ENCODE peak calls at places on chromosomes 13 and 19, in four cellular contexts. O is kidney, Q is AG10803, Z is GF-D8. P is an unnamed sample.

GRCh38 chr19:13639342-13639929 is 124.9 kb upstream of the MRI1 start:
- DNase-seq in Z (no peak), O (no peak), Q (no peak), P (no peak)

GRCh38 chr13:62014299-62014698 is 598.6 kb upstream of the PCDH20 start:
- DNase-seq in Z (no peak), O (no peak), Q (no peak), P (no peak)

GRCh38 chr13:45179428-45179827 is 21.4 kb downstream of the KCTD4 start:
- DNase-seq in Z (no peak), O (no peak), Q (no peak), P (no peak)

GRCh38 chr19:49327878-49328544 is 3.0 kb upstream of the SLC6A16 start:
- DNase-seq in Z (no peak), O (no peak), Q (peak), P (no peak)

GRCh38 chr19:13016628-13017305 is 21.5 kb downstream of the NFIX start:
- DNase-seq in Q (no peak), O (no peak), Z (no peak), P (peak)

GRCh38 chr19:19170053-19170945 is at the start of gene MEF2B:
- DNase-seq in Z (no peak), Q (peak), O (peak), P (peak)

GRCh38 chr13:41196620-41197019 is 2.3 kb upstream of the KBTBD7 start:
- DNase-seq in O (no peak), Q (no peak), Z (no peak), P (no peak)

GRCh38 chr19:17450264-17451075 is 2.0 kb upstream of the TMEM221 start:
- DNase-seq in Q (no peak), O (no peak), Z (peak), P (no peak)

GRCh38 chr19:34712606-34713261 is 21.3 kb upstream of the ZNF181 start:
- DNase-seq in Q (peak), Z (peak), O (no peak), P (peak)

GRCh38 chr13:90683711-90684131 is 663.8 kb upstream of the MIR17HG start:
- DNase-seq in Q (no peak), Z (no peak), O (no peak), P (no peak)

GRCh38 chr13:30111810-30112209 is 195.5 kb downstream of the KATNAL1 start:
- DNase-seq in Q (no peak), Z (no peak), O (no peak), P (no peak)

GRCh38 chr13:35995136-35995535 is 136.0 kb downstream of the DCLK1 start:
- DNase-seq in O (no peak), Q (peak), Z (no peak), P (no peak)

GRCh38 chr19:53131732-53132131 is 978 bp downstream of the ZNF415 start:
- DNase-seq in Q (no peak), O (no peak), Z (no peak), P (peak)

GRCh38 chr19:5062195-5062594 is 93.3 kb downstream of the KDM4B start:
- DNase-seq in Z (no peak), Q (no peak), O (no peak), P (no peak)

P was measured in nucleus accumbens.